ENCODE peak calls at places on chromosomes 16 and 17, in seven cellular contexts. G is mucosa of descending colon; M is frontal cortex; W is activated T-helper 9 cell treated with anti-CD3 and anti-CD28 coated beads, Interleukin-2, amount 50 U/mL, for 16 hours; B is ovary; A is GF-D8; X is type B pancreatic cell. Z is an unnamed sample.

GRCh38 chr16:30003670-30004423 is 7.0 kb downstream of the DOC2A start:
- DNase-seq in G (no peak), W (no peak), X (no peak), M (no peak), A (no peak), B (no peak), Z (no peak)

GRCh38 chr17:15106540-15106939 is 158.6 kb downstream of the PMP22 start:
- DNase-seq in X (no peak), W (no peak), G (no peak), M (no peak), A (no peak), B (no peak), Z (no peak)

GRCh38 chr16:4653981-4654380 is 29.4 kb downstream of the MGRN1 start:
- DNase-seq in G (peak; percentile 81), B (no peak), X (no peak), M (no peak), W (no peak), A (no peak), Z (no peak)

GRCh38 chr17:17849863-17850373 is 13.1 kb upstream of the SREBF1 start:
- DNase-seq in G (peak; percentile 76), A (peak; percentile 43), M (no peak), B (peak; percentile 75), X (no peak), W (peak; percentile 30), Z (peak; percentile 31)

GRCh38 chr17:60161598-60162330 is 12.0 kb downstream of the CA4 start:
- DNase-seq in W (no peak), G (no peak), B (no peak), A (no peak), M (peak; percentile 26), X (no peak), Z (no peak)

GRCh38 chr17:34116306-34116705 is 138.8 kb upstream of the CCL2 start:
- DNase-seq in B (no peak), A (no peak), W (no peak), G (no peak), X (no peak), M (no peak), Z (no peak)

GRCh38 chr17:45265823-45266222 is 3.9 kb upstream of the SPATA32 start:
- DNase-seq in M (no peak), A (no peak), B (no peak), G (no peak), X (no peak), W (no peak), Z (no peak)

GRCh38 chr17:21194688-21195087 is 19.3 kb downstream of the TMEM11 start:
- DNase-seq in G (no peak), W (no peak), M (no peak), B (peak; percentile 52), X (no peak), A (no peak), Z (no peak)

GRCh38 chr16:29769507-29769906 is 8.5 kb upstream of the ZG16 start:
- DNase-seq in G (no peak), A (no peak), M (no peak), X (no peak), B (no peak), W (no peak), Z (no peak)

GRCh38 chr16:69523571-69523970 is 42.2 kb upstream of the NFAT5 start:
- DNase-seq in B (no peak), A (no peak), G (peak; percentile 79), W (no peak), X (no peak), M (no peak), Z (no peak)

GRCh38 chr17:79388556-79389295 is 222.1 kb downstream of the RBFOX3 start:
- DNase-seq in X (no peak), W (no peak), G (no peak), B (no peak), A (no peak), M (peak; percentile 51), Z (peak; percentile 70)